ENCODE peak calls at places on chromosomes 2 and 18, in four cellular contexts. Z is prostate gland, A is GM13977, R is B cell. O is an unnamed sample.

GRCh38 chr2:12867888-12868287 is 151.2 kb downstream of the TRIB2 start:
- DNase-seq in Z (no peak), A (no peak), R (no peak), O (no peak)

GRCh38 chr18:58044370-58045264 is 591 bp downstream of the NEDD4L start:
- DNase-seq in Z (peak; percentile 29), A (peak; percentile 58), R (peak; percentile 49), O (peak; percentile 72)

GRCh38 chr2:86068098-86069047 is 37.3 kb downstream of the POLR1A start:
- DNase-seq in Z (no peak), A (peak; percentile 53), R (no peak), O (peak; percentile 61)

GRCh38 chr18:51453594-51453993 is 256.1 kb upstream of the MEX3C start:
- DNase-seq in Z (no peak), A (no peak), R (no peak), O (no peak)

GRCh38 chr2:181104512-181105121 is 124.2 kb downstream of the UBE2E3 start:
- DNase-seq in Z (peak; percentile 5), A (no peak), R (no peak), O (no peak)

GRCh38 chr18:44896817-44897216 is 216.1 kb downstream of the SETBP1 start:
- DNase-seq in Z (no peak), A (no peak), R (no peak), O (no peak)

GRCh38 chr2:60309326-60309725 is 244.1 kb downstream of the BCL11A start:
- DNase-seq in Z (no peak), A (no peak), R (no peak), O (no peak)

GRCh38 chr2:202023198-202023903 is 10.3 kb upstream of the FZD7 start:
- DNase-seq in Z (no peak), A (no peak), R (no peak), O (no peak)

GRCh38 chr2:200364142-200364541 is 57.6 kb downstream of the SPATS2L start:
- DNase-seq in Z (no peak), A (no peak), R (no peak), O (no peak)

GRCh38 chr2:85439111-85439477 is 20.6 kb downstream of the SH2D6 start:
- DNase-seq in Z (no peak), A (no peak), R (no peak), O (no peak)

GRCh38 chr2:173386441-173387044 is 31.9 kb downstream of the CDCA7 start:
- DNase-seq in Z (no peak), A (no peak), R (no peak), O (no peak)

GRCh38 chr2:104870249-104870816 is 16.4 kb downstream of the POU3F3 start:
- DNase-seq in Z (no peak), A (no peak), R (no peak), O (no peak)

GRCh38 chr2:201182650-201183372 is at the start of gene CASP10:
- DNase-seq in Z (no peak), A (peak; percentile 55), R (peak; percentile 52), O (peak; percentile 70)

GRCh38 chr2:39234754-39235153 is 9.0 kb downstream of the CDKL4 start:
- DNase-seq in Z (no peak), A (no peak), R (no peak), O (no peak)

GRCh38 chr18:475202-475624 is 25.3 kb downstream of the COLEC12 start:
- DNase-seq in Z (peak; percentile 13), A (no peak), R (no peak), O (no peak)

GRCh38 chr2:98465456-98466201 is 21.0 kb downstream of the INPP4A start:
- DNase-seq in Z (no peak), A (no peak), R (no peak), O (no peak)

GRCh38 chr2:36178384-36178783 is 177.2 kb upstream of the CRIM1 start:
- DNase-seq in Z (no peak), A (no peak), R (no peak), O (no peak)

GRCh38 chr2:190789074-190790004 is 91.3 kb upstream of the GLS start:
- DNase-seq in Z (no peak), A (no peak), R (no peak), O (no peak)

GRCh38 chr2:238658820-238659219 is 189.1 kb upstream of the TWIST2 start:
- DNase-seq in Z (no peak), A (no peak), R (no peak), O (no peak)

GRCh38 chr18:46199515-46200147 is 95.4 kb downstream of the HAUS1 start:
- DNase-seq in Z (peak; percentile 4), A (no peak), R (no peak), O (no peak)

GRCh38 chr18:79782566-79783308 is 15.0 kb upstream of the KCNG2 start:
- DNase-seq in Z (no peak), A (no peak), R (no peak), O (no peak)

GRCh38 chr18:54787616-54788015 is 40.7 kb upstream of the RAB27B start:
- DNase-seq in Z (no peak), A (no peak), R (no peak), O (no peak)

GRCh38 chr2:186641807-186642321 is 52.0 kb upstream of the FAM171B start:
- DNase-seq in Z (peak; percentile 51), A (peak; percentile 36), R (no peak), O (peak; percentile 49)

GRCh38 chr18:46623541-46623940 is 33.5 kb downstream of the LOXHD1 start:
- DNase-seq in Z (no peak), A (no peak), R (no peak), O (no peak)

GRCh38 chr2:152407204-152407721 is 72.3 kb downstream of the FMNL2 start:
- DNase-seq in Z (peak; percentile 24), A (peak; percentile 60), R (no peak), O (peak; percentile 59)

GRCh38 chr2:104746790-104747320 is 107.1 kb upstream of the POU3F3 start:
- DNase-seq in Z (no peak), A (no peak), R (no peak), O (no peak)

GRCh38 chr2:235644191-235644590 is 150.3 kb downstream of the AGAP1 start:
- DNase-seq in Z (no peak), A (no peak), R (no peak), O (no peak)

DNA sequence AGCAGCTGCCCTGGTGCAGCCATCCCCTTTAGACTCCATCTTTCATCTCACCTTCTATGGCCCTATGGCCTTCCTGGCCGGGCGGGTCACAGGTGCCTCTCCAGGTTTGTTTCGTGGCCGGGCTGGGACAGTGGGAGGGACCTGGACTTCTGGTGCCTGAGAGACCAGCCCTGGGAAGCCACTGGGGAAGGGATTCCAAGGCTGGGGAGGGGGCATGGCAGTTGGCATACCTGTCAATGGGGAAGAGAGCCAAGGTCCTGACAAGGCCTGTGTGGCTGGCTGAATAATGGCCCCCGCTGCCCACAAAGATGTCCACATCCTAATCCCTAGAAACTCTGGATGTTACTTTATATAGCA is 7.7 kb downstream of the NEU2 start:
- DNase-seq in Z (no peak), A (no peak), R (no peak), O (no peak)
- TF ChIP-seq CTCF in Z (no peak), A (no peak), R (no peak), O (no peak)

DNA sequence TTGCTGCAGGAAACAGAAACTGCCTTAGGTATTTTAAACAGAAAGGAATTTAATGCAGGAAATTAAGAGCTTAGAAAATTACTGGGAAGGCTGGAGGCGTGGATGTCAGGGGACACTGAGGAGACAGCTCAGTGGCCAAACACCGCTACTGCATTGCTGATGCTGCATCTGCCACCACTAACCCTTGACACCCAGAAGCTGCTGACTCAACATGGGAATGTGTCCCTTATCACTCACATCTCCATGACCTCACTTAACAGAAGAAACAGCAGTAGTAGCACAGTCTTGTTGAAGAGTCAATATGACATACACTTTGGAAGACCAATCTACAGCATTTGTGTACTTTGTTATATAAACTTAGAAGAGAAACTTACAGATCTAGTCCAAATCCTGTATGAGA is 906.1 kb downstream of the SLC4A3 start:
- DNase-seq in Z (no peak), A (peak; percentile 14), R (no peak), O (peak; percentile 13)
- TF ChIP-seq CTCF in Z (no peak), A (no peak), R (no peak), O (no peak)

GRCh38 chr2:218615868-218616315 is 8.2 kb downstream of the PLCD4 start:
- DNase-seq in Z (no peak), A (no peak), R (no peak), O (no peak)

GRCh38 chr2:218622606-218623238 is 15.0 kb downstream of the PLCD4 start:
- DNase-seq in Z (no peak), A (no peak), R (no peak), O (no peak)

GRCh38 chr2:218621007-218621406 is 13.3 kb downstream of the PLCD4 start:
- DNase-seq in Z (no peak), A (no peak), R (no peak), O (no peak)

DNA sequence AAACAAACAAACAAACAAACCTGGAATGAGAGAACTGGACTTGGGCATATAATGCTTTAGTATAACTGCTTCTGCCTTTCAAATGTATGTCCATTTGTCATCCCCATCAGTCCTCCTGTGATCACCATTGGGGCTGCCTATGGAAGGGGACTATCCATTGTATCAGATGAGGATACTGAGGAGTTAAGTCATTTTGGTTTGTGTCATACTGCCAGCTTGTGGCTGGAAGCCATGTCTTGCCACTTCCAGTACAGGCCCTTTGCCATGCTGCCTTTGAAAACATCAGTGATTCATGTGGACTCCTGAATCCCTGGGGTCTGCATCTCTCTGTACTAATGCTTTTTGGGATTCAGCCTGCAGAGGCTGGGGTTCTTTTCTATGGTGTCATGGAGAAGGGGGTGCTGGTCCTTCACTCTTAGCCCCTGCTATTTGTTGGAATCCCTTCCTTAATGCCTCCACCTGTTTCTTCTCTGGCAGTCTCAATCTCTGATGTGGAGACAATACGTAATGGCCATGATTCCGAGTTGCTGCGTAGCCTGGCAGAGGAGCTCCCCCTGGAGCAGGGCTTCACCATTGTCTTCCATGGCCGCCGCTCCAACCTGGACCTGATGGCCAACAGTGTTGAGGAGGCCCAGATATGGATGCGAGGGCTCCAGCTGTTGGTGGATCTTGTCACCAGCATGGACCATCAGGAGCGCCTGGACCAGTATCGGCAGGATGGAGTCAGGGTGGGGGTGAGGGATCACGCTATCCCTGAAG is 10.6 kb downstream of the PLCD4 start:
- DNase-seq in Z (no peak), A (no peak), R (no peak), O (no peak)
- TF ChIP-seq CTCF in Z (no peak), A (peak; percentile 15), R (no peak), O (no peak)

GRCh38 chr2:64998658-64999061 is 9.5 kb downstream of the SLC1A4 start:
- DNase-seq in Z (no peak), A (no peak), R (no peak), O (no peak)

GRCh38 chr2:64999754-65000153 is 10.6 kb downstream of the SLC1A4 start:
- DNase-seq in Z (no peak), A (no peak), R (no peak), O (no peak)

GRCh38 chr2:65000619-65001018 is 11.4 kb downstream of the SLC1A4 start:
- DNase-seq in Z (no peak), A (no peak), R (no peak), O (no peak)

GRCh38 chr2:64995041-64995440 is 5.8 kb downstream of the SLC1A4 start:
- DNase-seq in Z (no peak), A (no peak), R (no peak), O (no peak)

DNA sequence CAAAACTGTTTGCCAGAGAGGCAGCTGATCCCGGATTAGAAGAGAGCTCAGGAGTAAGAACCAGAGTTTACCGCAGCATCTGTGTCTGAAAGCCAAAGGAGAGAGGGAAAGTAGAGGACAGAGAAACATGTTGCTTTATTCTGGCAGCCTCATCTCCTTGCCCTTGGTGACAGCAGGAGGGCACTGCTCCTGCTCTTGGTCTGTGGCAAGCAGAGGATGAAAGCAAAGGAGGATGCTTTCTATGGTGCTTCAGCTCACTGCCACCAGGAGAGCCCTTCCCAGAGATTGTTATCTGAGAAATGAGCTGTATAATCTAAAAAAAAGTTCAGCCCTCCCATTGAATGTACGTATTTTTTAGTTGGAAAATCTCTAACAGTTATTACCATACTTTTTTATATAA is 7.7 kb downstream of the SLC1A4 start:
- DNase-seq in Z (no peak), A (no peak), R (no peak), O (no peak)
- TF ChIP-seq CTCF in Z (no peak), A (no peak), R (no peak), O (no peak)

GRCh38 chr18:49273201-49273880 is 187.1 kb downstream of the DYM start:
- DNase-seq in Z (no peak), A (no peak), R (no peak), O (no peak)
- TF ChIP-seq CTCF in Z (no peak), A (no peak), R (no peak), O (no peak)